ENCODE peak calls at places on chromosomes 2 and 18, in eight cellular contexts. O, H, G, T, L, C, Y and I are unnamed samples.

GRCh38 chr18:8969639-8970378 is 132.7 kb upstream of the NDUFV2 start:
- DNase-seq in O (no peak), H (no peak), G (no peak), T (no peak), L (no peak), C (no peak), Y (no peak), I (no peak)

GRCh38 chr2:184644685-184645084 is 46.4 kb downstream of the ZNF804A start:
- DNase-seq in O (no peak), H (no peak), G (no peak), T (no peak), L (no peak), C (no peak), Y (no peak), I (no peak)

GRCh38 chr2:182368446-182368845 is 58.4 kb downstream of the PDE1A start:
- DNase-seq in O (no peak), H (peak), G (no peak), T (no peak), L (no peak), C (no peak), Y (peak), I (no peak)

GRCh38 chr2:152500777-152501176 is 165.8 kb downstream of the FMNL2 start:
- DNase-seq in O (no peak), H (no peak), G (no peak), T (no peak), L (no peak), C (no peak), Y (no peak), I (no peak)

GRCh38 chr2:96580771-96581170 is 44.2 kb downstream of the ARID5A start:
- DNase-seq in O (no peak), H (peak), G (no peak), T (no peak), L (no peak), C (no peak), Y (peak), I (peak)

GRCh38 chr2:150280255-150280654 is 207.2 kb downstream of the RND3 start:
- DNase-seq in O (no peak), H (no peak), G (no peak), T (no peak), L (no peak), C (no peak), Y (no peak), I (no peak)

GRCh38 chr18:73479472-73479871 is 611.7 kb upstream of the NETO1 start:
- DNase-seq in O (no peak), H (no peak), G (no peak), T (no peak), L (no peak), C (no peak), Y (no peak), I (no peak)

GRCh38 chr2:230798769-230799399 is 65.9 kb upstream of the ITM2C start:
- DNase-seq in O (no peak), H (peak), G (no peak), T (no peak), L (peak), C (no peak), Y (peak), I (peak)

GRCh38 chr2:41894563-41895333 is 153.1 kb upstream of the PKDCC start:
- DNase-seq in O (no peak), H (no peak), G (no peak), T (no peak), L (no peak), C (no peak), Y (peak), I (no peak)

GRCh38 chr2:42663106-42663755 is 94.8 kb downstream of the MTA3 start:
- DNase-seq in O (peak), H (peak), G (peak), T (peak), L (peak), C (peak), Y (peak), I (peak)

GRCh38 chr2:136137982-136138381 is 20.0 kb upstream of the CXCR4 start:
- DNase-seq in O (no peak), H (no peak), G (no peak), T (no peak), L (no peak), C (no peak), Y (no peak), I (no peak)

GRCh38 chr18:44733069-44733753 is 52.5 kb downstream of the SETBP1 start:
- DNase-seq in O (no peak), H (peak), G (no peak), T (no peak), L (no peak), C (no peak), Y (peak), I (no peak)

GRCh38 chr2:66305714-66306113 is 129.2 kb upstream of the MEIS1 start:
- DNase-seq in O (no peak), H (no peak), G (peak), T (no peak), L (peak), C (no peak), Y (no peak), I (no peak)

GRCh38 chr18:29285471-29285870 is 1108.5 kb upstream of the CDH2 start:
- DNase-seq in O (no peak), H (no peak), G (no peak), T (no peak), L (no peak), C (no peak), Y (no peak), I (no peak)

GRCh38 chr2:68185541-68186164 is 28.0 kb downstream of the PNO1 start:
- DNase-seq in O (peak), H (no peak), G (peak), T (no peak), L (no peak), C (peak), Y (peak), I (peak)

GRCh38 chr2:118881490-118882129 is 34.2 kb upstream of the EN1 start:
- DNase-seq in O (peak), H (peak), G (peak), T (no peak), L (peak), C (no peak), Y (peak), I (peak)

GRCh38 chr2:128028668-128029054 is 802 bp upstream of the SAP130 start:
- DNase-seq in O (no peak), H (no peak), G (no peak), T (no peak), L (no peak), C (no peak), Y (no peak), I (no peak)

GRCh38 chr2:168165985-168166901 is 81.2 kb downstream of the STK39 start:
- DNase-seq in O (no peak), H (no peak), G (no peak), T (no peak), L (no peak), C (no peak), Y (no peak), I (no peak)

GRCh38 chr18:67938691-67939090 is 422.2 kb upstream of the DSEL start:
- DNase-seq in O (no peak), H (no peak), G (no peak), T (no peak), L (no peak), C (no peak), Y (no peak), I (no peak)

GRCh38 chr2:12935226-12935625 is 218.5 kb downstream of the TRIB2 start:
- DNase-seq in O (no peak), H (no peak), G (no peak), T (no peak), L (no peak), C (no peak), Y (no peak), I (no peak)

GRCh38 chr2:120831106-120831505 is 95.4 kb downstream of the GLI2 start:
- DNase-seq in O (no peak), H (no peak), G (no peak), T (no peak), L (no peak), C (no peak), Y (no peak), I (no peak)

GRCh38 chr18:29892960-29893558 is 1149.5 kb downstream of the DSC3 start:
- DNase-seq in O (no peak), H (no peak), G (no peak), T (no peak), L (no peak), C (no peak), Y (peak), I (no peak)

GRCh38 chr2:237126519-237126918 is 40.8 kb downstream of the COPS8 start:
- DNase-seq in O (no peak), H (no peak), G (no peak), T (no peak), L (no peak), C (no peak), Y (no peak), I (no peak)

GRCh38 chr2:170665743-170666142 is 49.4 kb upstream of the SP5 start:
- DNase-seq in O (no peak), H (no peak), G (no peak), T (no peak), L (no peak), C (no peak), Y (no peak), I (no peak)

GRCh38 chr2:200662727-200663126 is 76.9 kb downstream of the AOX1 start:
- DNase-seq in O (no peak), H (peak), G (no peak), T (no peak), L (no peak), C (no peak), Y (peak), I (no peak)

GRCh38 chr2:203893386-203893785 is 25.8 kb downstream of the CTLA4 start:
- DNase-seq in O (no peak), H (no peak), G (no peak), T (no peak), L (no peak), C (no peak), Y (no peak), I (no peak)

GRCh38 chr2:127066942-127067341 is 40.0 kb downstream of the BIN1 start:
- DNase-seq in O (no peak), H (no peak), G (no peak), T (no peak), L (no peak), C (no peak), Y (no peak), I (no peak)

GRCh38 chr2:104853926-104854506 is at the start of gene POU3F3:
- DNase-seq in O (peak), H (no peak), G (peak), T (peak), L (no peak), C (no peak), Y (peak), I (no peak)

GRCh38 chr2:2464095-2464494 is 133.0 kb upstream of the MYT1L start:
- DNase-seq in O (no peak), H (no peak), G (no peak), T (no peak), L (no peak), C (no peak), Y (no peak), I (no peak)

GRCh38 chr18:63203497-63203896 is 116.1 kb downstream of the BCL2 start:
- DNase-seq in O (no peak), H (no peak), G (no peak), T (no peak), L (no peak), C (no peak), Y (no peak), I (no peak)

GRCh38 chr2:27182346-27182745 is 29.5 kb upstream of the ATRAID start:
- DNase-seq in O (no peak), H (no peak), G (no peak), T (no peak), L (no peak), C (no peak), Y (no peak), I (no peak)

GRCh38 chr2:133486706-133487305 is 81.5 kb downstream of the NCKAP5 start:
- DNase-seq in O (no peak), H (no peak), G (no peak), T (no peak), L (no peak), C (no peak), Y (no peak), I (no peak)

GRCh38 chr2:101308432-101309210 is at the start of gene RNF149:
- DNase-seq in O (peak), H (peak), G (peak), T (peak), L (peak), C (peak), Y (peak), I (peak)
- TF ChIP-seq CTCF in O (no peak), H (no peak), G (peak), T (peak), L (peak), C (no peak), Y (no peak), I (no peak)

GRCh38 chr2:38076710-38077430 is 919 bp upstream of the CYP1B1 start:
- DNase-seq in O (peak), H (peak), G (peak), T (peak), L (peak), C (peak), Y (peak), I (peak)
- TF ChIP-seq CTCF in O (no peak), H (peak), G (peak), T (peak), L (peak), C (peak), Y (peak), I (no peak)

GRCh38 chr2:44247924-44248323 is 27.4 kb upstream of the SLC3A1 start:
- DNase-seq in O (peak), H (no peak), G (no peak), T (no peak), L (no peak), C (no peak), Y (peak), I (no peak)
- TF ChIP-seq CTCF in O (no peak), H (no peak), G (no peak), T (no peak), L (no peak), C (peak), Y (peak), I (no peak)

GRCh38 chr2:138369856-138370255 is 131.7 kb upstream of the SPOPL start:
- DNase-seq in O (no peak), H (no peak), G (no peak), T (no peak), L (no peak), C (no peak), Y (peak), I (no peak)

DNA sequence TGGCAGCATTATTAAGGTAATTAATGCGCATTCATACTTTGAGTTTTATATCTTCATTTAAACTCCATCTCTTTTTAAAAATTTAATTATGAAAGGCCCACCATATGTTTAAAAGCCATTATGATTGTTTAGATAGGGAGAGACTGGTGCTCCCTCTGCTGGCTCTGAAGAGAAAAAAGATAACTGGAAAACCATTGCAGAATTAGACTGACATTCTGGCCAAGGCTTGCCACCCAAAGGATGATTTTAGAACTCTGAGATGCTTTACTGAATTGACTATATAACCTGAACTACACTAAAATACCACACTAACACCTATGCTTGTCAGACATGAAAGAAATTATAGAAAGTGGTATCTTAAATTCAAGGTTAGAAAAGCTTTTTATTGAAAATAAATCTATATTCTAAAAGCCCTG is 127.6 kb upstream of the SPOPL start:
- DNase-seq in O (no peak), H (peak), G (peak), T (no peak), L (no peak), C (no peak), Y (peak), I (peak)
- TF ChIP-seq CTCF in O (peak), H (peak), G (peak), T (peak), L (peak), C (peak), Y (peak), I (peak)

GRCh38 chr2:10240911-10241610 is 61.6 kb upstream of the HPCAL1 start:
- DNase-seq in O (peak), H (no peak), G (no peak), T (peak), L (no peak), C (no peak), Y (no peak), I (no peak)

GRCh38 chr2:10240161-10240681 is 62.5 kb upstream of the HPCAL1 start:
- DNase-seq in O (peak), H (no peak), G (no peak), T (peak), L (no peak), C (no peak), Y (no peak), I (no peak)

GRCh38 chr2:10238991-10239485 is 63.7 kb upstream of the HPCAL1 start:
- DNase-seq in O (peak), H (no peak), G (no peak), T (peak), L (no peak), C (no peak), Y (no peak), I (no peak)

GRCh38 chr2:10238396-10238795 is 64.3 kb upstream of the HPCAL1 start:
- DNase-seq in O (peak), H (no peak), G (no peak), T (no peak), L (no peak), C (no peak), Y (no peak), I (no peak)

DNA sequence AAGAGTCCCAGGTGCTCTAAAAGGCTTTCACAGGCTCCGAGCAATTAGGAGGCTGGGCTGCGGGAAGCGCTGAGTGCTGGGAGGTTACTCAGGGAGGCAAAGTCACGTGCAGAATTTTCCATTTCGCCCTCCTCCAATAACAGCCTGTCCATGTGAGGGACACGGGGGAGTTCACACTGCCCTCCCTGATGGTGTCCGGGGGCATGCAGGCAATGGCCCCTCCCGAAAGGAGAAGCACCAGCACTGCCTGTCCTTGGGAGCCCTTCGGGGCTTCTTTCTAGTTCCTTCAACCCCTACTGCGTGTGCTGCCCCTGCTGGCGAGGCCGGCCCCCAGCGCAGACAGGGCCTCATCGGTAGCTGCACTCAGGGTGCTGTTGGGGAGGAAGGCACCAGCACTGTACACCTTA is 63.1 kb upstream of the HPCAL1 start:
- DNase-seq in O (peak), H (no peak), G (no peak), T (no peak), L (no peak), C (no peak), Y (no peak), I (no peak)
- TF ChIP-seq CTCF in O (peak), H (no peak), G (no peak), T (no peak), L (no peak), C (peak), Y (no peak), I (no peak)

DNA sequence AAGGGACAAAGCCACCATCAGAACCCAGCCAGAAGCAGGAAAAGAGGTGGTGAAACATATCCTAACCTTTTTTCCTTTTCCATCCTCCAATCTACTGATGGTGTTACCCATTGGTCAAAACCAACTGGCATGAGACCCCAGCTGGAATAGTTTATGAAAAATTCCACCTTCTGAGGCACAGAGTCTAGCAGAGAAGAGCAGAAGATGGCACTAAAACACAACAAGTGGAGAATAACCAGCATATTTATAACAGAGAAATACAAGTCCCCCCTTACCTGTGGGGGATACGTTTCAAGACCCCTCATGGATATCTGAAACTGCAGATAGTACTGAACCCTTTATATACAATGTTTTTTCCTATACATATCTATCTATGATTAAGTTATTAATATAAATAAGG is 4.9 kb upstream of the INPP1 start:
- DNase-seq in O (no peak), H (no peak), G (no peak), T (no peak), L (no peak), C (no peak), Y (no peak), I (no peak)
- TF ChIP-seq CTCF in O (no peak), H (no peak), G (peak), T (peak), L (no peak), C (no peak), Y (peak), I (no peak)

DNA sequence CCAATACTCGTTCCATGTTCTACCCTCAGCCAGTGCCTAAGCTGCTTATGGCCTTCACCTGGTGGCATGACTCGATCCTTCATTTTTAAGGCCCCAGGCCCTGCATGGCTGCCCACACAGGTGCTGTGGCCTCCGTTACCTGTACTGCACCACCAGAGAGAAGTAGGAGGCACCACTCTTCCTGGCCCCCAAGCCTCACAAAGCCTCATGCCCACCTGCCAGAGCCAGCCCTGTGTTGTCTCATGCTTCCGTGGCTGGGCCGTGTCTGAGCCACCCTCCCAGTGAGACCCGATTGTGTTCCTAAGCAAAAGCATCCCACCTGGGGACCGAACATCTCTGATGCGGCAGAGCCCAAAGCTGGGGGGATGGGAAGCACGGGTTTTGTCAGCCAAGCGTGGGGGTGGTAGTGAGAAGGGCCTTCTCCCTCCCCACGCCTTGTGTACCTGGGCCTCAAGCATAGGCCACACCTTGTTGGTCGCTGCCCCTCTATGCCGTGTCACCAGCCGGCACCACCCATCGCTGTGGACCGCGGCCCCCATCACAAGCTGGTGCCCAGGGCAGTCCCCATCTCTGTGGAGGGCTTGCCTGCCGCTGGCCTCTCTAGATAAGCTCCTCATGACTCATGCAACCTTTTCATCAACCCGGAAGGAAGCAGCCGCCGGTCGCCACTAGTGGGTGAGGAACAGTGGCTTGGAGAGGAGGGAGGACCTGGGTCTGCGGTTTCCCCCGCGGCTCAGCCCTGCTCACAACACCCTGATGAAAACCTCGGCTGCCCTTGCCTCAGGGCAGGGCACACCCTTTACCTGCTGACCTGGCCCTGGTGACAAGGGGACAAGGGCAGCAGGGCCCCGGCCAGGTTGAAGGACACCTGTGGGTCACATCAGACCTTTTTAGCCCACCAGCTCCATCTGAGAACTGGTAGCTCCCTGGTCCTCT is 2.7 kb upstream of the RNPEPL1 start:
- DNase-seq in O (no peak), H (peak), G (peak), T (peak), L (peak), C (peak), Y (peak), I (peak)
- TF ChIP-seq CTCF in O (no peak), H (no peak), G (no peak), T (no peak), L (no peak), C (no peak), Y (no peak), I (no peak)